ENCODE peak calls at places on chromosome 22, in seven cellular contexts. One of them, this sample, is unnamed.

GRCh38 chr22:26680485-26680884 is 23.1 kb downstream of the MIAT start:
- DNase-seq in foreskin fibroblast: no peak
- DNase-seq in thoracic aorta: no peak
- DNase-seq in suprapubic skin: no peak
- DNase-seq in D721Med: no peak
- DNase-seq in A549: no peak
- DNase-seq in GM20000: no peak
- DNase-seq in this sample: no peak

GRCh38 chr22:31248138-31248745 is 36.1 kb downstream of the LIMK2 start:
- DNase-seq in foreskin fibroblast: peak; percentile 85
- DNase-seq in thoracic aorta: peak; percentile 41
- DNase-seq in suprapubic skin: peak; percentile 88
- DNase-seq in D721Med: peak; percentile 39
- DNase-seq in A549: no peak
- DNase-seq in GM20000: peak; percentile 57
- DNase-seq in this sample: peak; percentile 85

GRCh38 chr22:45212306-45212709 is 28.4 kb downstream of the KIAA0930 start:
- DNase-seq in foreskin fibroblast: peak; percentile 86
- DNase-seq in thoracic aorta: peak; percentile 71
- DNase-seq in suprapubic skin: no peak
- DNase-seq in D721Med: no peak
- DNase-seq in A549: peak; percentile 55
- DNase-seq in GM20000: no peak
- DNase-seq in this sample: peak; percentile 68

GRCh38 chr22:24466831-24467249 is 28.3 kb upstream of the UPB1 start:
- DNase-seq in foreskin fibroblast: peak; percentile 56
- DNase-seq in thoracic aorta: no peak
- DNase-seq in suprapubic skin: no peak
- DNase-seq in D721Med: no peak
- DNase-seq in A549: no peak
- DNase-seq in GM20000: no peak
- DNase-seq in this sample: peak; percentile 16

GRCh38 chr22:28402066-28402465 is 277.6 kb downstream of the TTC28 start:
- DNase-seq in foreskin fibroblast: no peak
- DNase-seq in thoracic aorta: no peak
- DNase-seq in suprapubic skin: no peak
- DNase-seq in D721Med: no peak
- DNase-seq in A549: no peak
- DNase-seq in GM20000: no peak
- DNase-seq in this sample: no peak

GRCh38 chr22:24063361-24063760 is 52.3 kb downstream of the CABIN1 start:
- DNase-seq in foreskin fibroblast: no peak
- DNase-seq in thoracic aorta: no peak
- DNase-seq in suprapubic skin: no peak
- DNase-seq in D721Med: no peak
- DNase-seq in A549: no peak
- DNase-seq in GM20000: no peak
- DNase-seq in this sample: no peak

GRCh38 chr22:30890689-30891442 is 77.7 kb downstream of the MORC2 start:
- DNase-seq in foreskin fibroblast: no peak
- DNase-seq in thoracic aorta: no peak
- DNase-seq in suprapubic skin: peak; percentile 72
- DNase-seq in D721Med: no peak
- DNase-seq in A549: peak; percentile 30
- DNase-seq in GM20000: peak; percentile 70
- DNase-seq in this sample: no peak

GRCh38 chr22:44102856-44103255 is 77.9 kb upstream of the PARVG start:
- DNase-seq in foreskin fibroblast: no peak
- DNase-seq in thoracic aorta: no peak
- DNase-seq in suprapubic skin: no peak
- DNase-seq in D721Med: no peak
- DNase-seq in A549: no peak
- DNase-seq in GM20000: no peak
- DNase-seq in this sample: no peak

GRCh38 chr22:38704568-38705234 is 1.0 kb upstream of the GTPBP1 start:
- DNase-seq in foreskin fibroblast: no peak
- DNase-seq in thoracic aorta: no peak
- DNase-seq in suprapubic skin: no peak
- DNase-seq in D721Med: no peak
- DNase-seq in A549: no peak
- DNase-seq in GM20000: no peak
- DNase-seq in this sample: no peak

GRCh38 chr22:38707346-38707745 is 1.6 kb downstream of the GTPBP1 start:
- DNase-seq in foreskin fibroblast: no peak
- DNase-seq in thoracic aorta: no peak
- DNase-seq in suprapubic skin: no peak
- DNase-seq in D721Med: no peak
- DNase-seq in A549: peak; percentile 66
- DNase-seq in GM20000: peak; percentile 29
- DNase-seq in this sample: peak; percentile 41

GRCh38 chr22:38706885-38707180 is 1.1 kb downstream of the GTPBP1 start:
- DNase-seq in foreskin fibroblast: no peak
- DNase-seq in thoracic aorta: no peak
- DNase-seq in suprapubic skin: no peak
- DNase-seq in D721Med: no peak
- DNase-seq in A549: no peak
- DNase-seq in GM20000: no peak
- DNase-seq in this sample: no peak

GRCh38 chr22:38706101-38706884 is 549 bp downstream of the GTPBP1 start:
- DNase-seq in foreskin fibroblast: no peak
- DNase-seq in thoracic aorta: no peak
- DNase-seq in suprapubic skin: no peak
- DNase-seq in D721Med: no peak
- DNase-seq in A549: no peak
- DNase-seq in GM20000: peak; percentile 28
- DNase-seq in this sample: no peak

DNA sequence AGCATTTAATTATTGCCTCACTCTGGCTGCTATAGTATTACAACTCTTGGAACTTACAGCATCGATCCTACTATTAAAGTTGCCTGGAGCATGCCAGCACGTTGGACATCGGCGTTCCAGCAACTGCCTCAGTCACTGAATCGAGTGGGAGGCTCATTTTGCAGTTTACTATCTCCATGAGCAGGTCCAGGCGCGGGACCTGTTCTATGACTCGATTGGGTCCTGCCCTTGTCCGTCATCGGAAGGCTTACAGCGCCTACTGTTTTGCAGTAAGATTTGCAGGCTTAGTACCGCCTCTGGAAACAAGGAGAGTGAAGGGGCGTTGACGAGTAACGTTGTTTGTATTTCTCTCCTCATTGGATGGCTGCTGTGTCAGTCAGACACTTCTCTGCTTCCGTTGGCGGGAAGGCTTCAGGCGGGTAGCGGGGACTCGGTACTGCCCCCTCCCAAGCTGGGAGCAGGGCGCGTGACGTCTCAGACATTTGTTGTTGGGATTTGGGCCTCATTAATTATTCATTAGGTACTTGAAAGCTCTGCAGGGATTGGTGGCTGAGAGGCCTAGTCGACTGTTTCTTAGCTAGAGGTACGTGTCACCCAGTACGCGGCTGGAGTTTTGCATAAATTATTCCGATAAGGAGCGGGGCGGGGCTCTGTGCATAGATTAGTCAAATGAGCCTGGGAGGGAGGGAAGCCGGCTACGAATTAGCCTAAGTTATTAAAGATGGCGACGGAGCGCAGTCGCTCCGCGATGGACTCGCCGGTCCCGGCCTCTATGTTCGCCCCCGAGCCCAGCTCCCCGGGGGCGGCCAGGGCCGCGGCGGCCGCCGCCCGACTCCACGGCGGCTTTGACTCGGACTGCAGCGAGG is at the start of gene GTPBP1:
- DNase-seq in foreskin fibroblast: peak; percentile 100
- DNase-seq in thoracic aorta: peak; percentile 99
- DNase-seq in suprapubic skin: peak; percentile 100
- DNase-seq in D721Med: peak; percentile 63
- DNase-seq in A549: peak; percentile 96
- DNase-seq in GM20000: peak; percentile 98
- DNase-seq in this sample: peak; percentile 99
- TF ChIP-seq CTCF in foreskin fibroblast: no peak
- TF ChIP-seq CTCF in thoracic aorta: no peak
- TF ChIP-seq CTCF in suprapubic skin: no peak
- TF ChIP-seq CTCF in D721Med: no peak
- TF ChIP-seq CTCF in A549: no peak
- TF ChIP-seq CTCF in GM20000: no peak
- TF ChIP-seq CTCF in this sample: no peak

GRCh38 chr22:37782340-37783168 is 25.2 kb upstream of the GCAT start:
- DNase-seq in foreskin fibroblast: peak; percentile 85
- DNase-seq in thoracic aorta: no peak
- DNase-seq in suprapubic skin: no peak
- DNase-seq in D721Med: no peak
- DNase-seq in A549: no peak
- DNase-seq in GM20000: no peak
- DNase-seq in this sample: no peak

GRCh38 chr22:37784829-37785495 is 22.8 kb upstream of the GCAT start:
- DNase-seq in foreskin fibroblast: no peak
- DNase-seq in thoracic aorta: no peak
- DNase-seq in suprapubic skin: no peak
- DNase-seq in D721Med: no peak
- DNase-seq in A549: no peak
- DNase-seq in GM20000: no peak
- DNase-seq in this sample: no peak

GRCh38 chr22:37778370-37779009 is 29.2 kb upstream of the GCAT start:
- DNase-seq in foreskin fibroblast: no peak
- DNase-seq in thoracic aorta: no peak
- DNase-seq in suprapubic skin: no peak
- DNase-seq in D721Med: no peak
- DNase-seq in A549: no peak
- DNase-seq in GM20000: no peak
- DNase-seq in this sample: no peak

GRCh38 chr22:37777122-37777687 is 30.5 kb upstream of the GCAT start:
- DNase-seq in foreskin fibroblast: peak; percentile 88
- DNase-seq in thoracic aorta: no peak
- DNase-seq in suprapubic skin: peak; percentile 88
- DNase-seq in D721Med: no peak
- DNase-seq in A549: no peak
- DNase-seq in GM20000: peak; percentile 79
- DNase-seq in this sample: peak; percentile 92

DNA sequence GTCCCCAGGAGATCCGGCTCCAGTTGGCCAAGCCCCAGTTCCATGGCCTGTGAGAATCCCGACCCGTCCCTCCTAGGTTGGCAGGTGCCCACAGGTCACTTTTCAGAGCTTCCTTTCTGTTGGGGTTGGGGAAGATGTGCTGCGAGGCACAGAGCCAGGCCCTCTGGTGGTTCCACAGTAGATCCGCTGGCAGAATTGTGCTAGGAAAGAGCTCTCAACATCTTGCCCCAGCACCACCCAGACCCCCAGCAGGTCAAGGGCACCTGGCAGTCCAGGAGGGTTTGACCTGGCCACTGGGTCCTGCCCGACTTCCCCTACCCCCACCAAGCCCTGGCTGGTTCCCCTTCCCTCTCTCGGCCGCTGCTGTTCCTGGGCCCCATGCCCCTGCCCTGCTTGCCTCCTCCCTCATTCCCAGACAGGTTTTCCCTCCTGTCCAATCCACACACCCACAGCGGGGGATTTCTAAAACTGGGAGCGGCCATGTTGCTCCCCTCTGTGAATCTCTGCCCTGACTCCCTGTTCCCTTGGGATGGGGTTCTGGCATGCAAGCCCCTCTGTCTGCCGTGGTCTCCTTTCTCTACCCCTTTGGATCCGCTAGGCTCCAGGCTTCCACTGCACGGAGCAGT is 26.2 kb upstream of the GCAT start:
- DNase-seq in foreskin fibroblast: no peak
- DNase-seq in thoracic aorta: no peak
- DNase-seq in suprapubic skin: no peak
- DNase-seq in D721Med: no peak
- DNase-seq in A549: no peak
- DNase-seq in GM20000: no peak
- DNase-seq in this sample: no peak
- TF ChIP-seq CTCF in foreskin fibroblast: peak; percentile 22
- TF ChIP-seq CTCF in thoracic aorta: no peak
- TF ChIP-seq CTCF in suprapubic skin: no peak
- TF ChIP-seq CTCF in D721Med: no peak
- TF ChIP-seq CTCF in A549: peak; percentile 7
- TF ChIP-seq CTCF in GM20000: no peak
- TF ChIP-seq CTCF in this sample: no peak

DNA sequence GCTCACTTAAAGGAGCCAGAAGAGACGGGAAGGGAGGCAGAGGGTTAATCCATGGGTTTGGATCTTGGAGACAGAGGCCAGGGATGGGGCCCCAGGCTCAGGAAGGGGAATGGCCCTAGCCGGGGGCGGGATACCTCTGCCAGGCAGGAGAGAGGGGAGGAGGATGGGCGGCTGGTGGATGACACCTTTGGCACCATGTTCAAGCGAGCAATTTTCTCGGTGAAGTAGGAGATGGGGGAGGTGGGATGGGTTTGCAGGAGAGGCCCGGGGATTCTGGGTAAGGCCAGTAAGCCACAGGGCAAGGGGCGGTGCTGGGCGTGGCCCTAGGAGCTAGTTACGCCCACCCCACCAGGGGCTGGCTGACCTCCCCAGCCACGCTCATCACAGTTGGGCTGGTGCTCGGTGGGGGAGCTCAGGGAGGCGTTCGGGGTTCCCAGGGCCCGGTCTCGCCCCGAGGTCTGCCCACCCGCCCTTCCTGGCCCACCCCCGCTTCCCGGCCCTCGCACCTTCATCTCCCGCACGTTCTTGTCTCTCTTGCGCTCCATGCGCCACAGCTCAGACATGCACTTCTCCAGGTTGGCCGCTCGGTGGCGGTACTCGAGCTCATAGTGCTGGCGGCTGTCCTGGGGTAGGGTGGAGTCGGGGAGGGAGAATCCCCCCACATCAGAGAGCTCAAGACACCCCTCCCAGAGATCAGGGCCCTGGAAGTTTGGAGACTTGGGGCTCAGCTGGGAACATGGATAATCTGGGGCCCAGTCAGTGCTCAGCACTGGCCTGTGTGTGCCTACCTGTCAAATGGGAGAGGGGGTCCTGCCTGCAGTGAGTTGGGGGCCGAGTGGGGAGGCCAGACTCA is 12.7 kb downstream of the BAIAP2L2 start:
- DNase-seq in foreskin fibroblast: no peak
- DNase-seq in thoracic aorta: no peak
- DNase-seq in suprapubic skin: no peak
- DNase-seq in D721Med: no peak
- DNase-seq in A549: no peak
- DNase-seq in GM20000: no peak
- DNase-seq in this sample: no peak
- TF ChIP-seq CTCF in foreskin fibroblast: peak; percentile 15
- TF ChIP-seq CTCF in thoracic aorta: peak; percentile 20
- TF ChIP-seq CTCF in suprapubic skin: no peak
- TF ChIP-seq CTCF in D721Med: no peak
- TF ChIP-seq CTCF in A549: no peak
- TF ChIP-seq CTCF in GM20000: no peak
- TF ChIP-seq CTCF in this sample: peak; percentile 50

DNA sequence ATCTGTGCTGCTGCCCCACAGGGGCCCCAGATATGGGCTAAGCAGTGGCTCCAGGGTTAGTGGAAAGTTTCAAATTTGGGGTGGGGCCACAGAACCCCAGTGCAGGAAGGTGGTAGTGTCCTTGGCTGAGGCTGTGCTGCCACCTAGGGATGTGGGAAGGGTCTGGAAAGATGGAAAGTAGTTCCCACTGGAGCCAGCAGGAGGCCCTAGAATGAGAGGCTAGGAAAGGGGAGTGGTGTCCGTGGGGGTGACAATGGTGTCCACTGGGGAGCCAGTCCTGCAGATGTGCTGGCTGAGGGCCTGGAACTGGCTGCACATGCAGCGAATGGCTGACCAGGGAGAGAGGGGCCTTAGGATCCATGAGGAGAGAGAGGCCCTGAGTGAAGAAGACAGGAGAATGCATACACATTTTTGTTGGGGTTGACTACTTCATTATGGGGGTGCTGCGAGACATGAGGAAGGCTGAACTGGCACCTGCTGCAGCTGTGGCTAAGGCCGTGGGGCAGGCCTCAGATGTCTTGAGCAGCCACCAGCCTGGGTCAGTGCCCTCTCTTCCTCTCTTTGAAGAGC is 21.1 kb downstream of the RFPL3 start:
- DNase-seq in foreskin fibroblast: peak; percentile 3
- DNase-seq in thoracic aorta: no peak
- DNase-seq in suprapubic skin: no peak
- DNase-seq in D721Med: no peak
- DNase-seq in A549: peak; percentile 25
- DNase-seq in GM20000: no peak
- DNase-seq in this sample: no peak
- TF ChIP-seq CTCF in foreskin fibroblast: peak; percentile 74
- TF ChIP-seq CTCF in thoracic aorta: no peak
- TF ChIP-seq CTCF in suprapubic skin: no peak
- TF ChIP-seq CTCF in D721Med: peak; percentile 79
- TF ChIP-seq CTCF in A549: peak; percentile 51
- TF ChIP-seq CTCF in GM20000: peak; percentile 17
- TF ChIP-seq CTCF in this sample: peak; percentile 85

This sample was measured in kidney epithelial cell.